ENCODE peak calls at places on chromosomes 11 and 22, in five cellular contexts. T, Z, K, H and G are unnamed samples.

GRCh38 chr11:70546179-70546940 is 148.0 kb downstream of the CTTN start:
- DNase-seq in T (no peak), Z (no peak), K (no peak), H (no peak), G (no peak)

GRCh38 chr22:35308480-35308945 is 8.8 kb downstream of the TOM1 start:
- DNase-seq in Z (no peak), H (no peak), T (no peak), K (no peak), G (no peak)

GRCh38 chr22:50107529-50107928 is 17.7 kb downstream of the MOV10L1 start:
- DNase-seq in H (no peak), T (no peak), K (no peak), Z (no peak), G (no peak)

GRCh38 chr11:66981976-66982578 is 7.0 kb downstream of the C11orf86 start:
- DNase-seq in H (peak; percentile 89), Z (peak; percentile 89), K (peak; percentile 73), T (peak; percentile 62), G (peak; percentile 7)

GRCh38 chr22:42983470-42983869 is 31.5 kb downstream of the PACSIN2 start:
- DNase-seq in Z (no peak), H (no peak), T (no peak), K (no peak), G (no peak)

GRCh38 chr11:113084297-113084696 is 123.1 kb downstream of the NCAM1 start:
- DNase-seq in T (no peak), K (no peak), H (no peak), Z (no peak), G (no peak)

GRCh38 chr22:31646186-31647019 is 15.6 kb downstream of the PISD start:
- DNase-seq in H (no peak), T (no peak), Z (no peak), K (no peak), G (no peak)

GRCh38 chr11:34343686-34344085 is 14.1 kb downstream of the ABTB2 start:
- DNase-seq in Z (no peak), H (no peak), T (no peak), K (no peak), G (no peak)

GRCh38 chr11:32830413-32830738 is 649 bp downstream of the PRRG4 start:
- DNase-seq in T (no peak), H (peak; percentile 71), K (peak; percentile 70), Z (no peak), G (no peak)

GRCh38 chr22:49632199-49633009 is 195.3 kb downstream of the BRD1 start:
- DNase-seq in H (peak; percentile 37), K (peak; percentile 39), T (peak; percentile 61), Z (peak; percentile 74), G (no peak)

GRCh38 chr11:65043881-65044501 is 3.0 kb downstream of the SAC3D1 start:
- DNase-seq in K (no peak), Z (no peak), H (peak; percentile 37), T (no peak), G (no peak)

GRCh38 chr11:131581006-131581405 is 210.6 kb downstream of the NTM start:
- DNase-seq in Z (peak; percentile 20), T (no peak), H (no peak), K (no peak), G (no peak)

GRCh38 chr11:12195773-12196172 is 85.4 kb downstream of the MICAL2 start:
- DNase-seq in H (no peak), Z (no peak), T (no peak), K (no peak), G (no peak)

GRCh38 chr22:46104881-46105493 is 45.3 kb upstream of the PPARA start:
- DNase-seq in Z (no peak), T (no peak), K (no peak), H (no peak), G (no peak)

GRCh38 chr11:130088909-130089668 is 19.4 kb downstream of the APLP2 start:
- DNase-seq in K (no peak), H (no peak), T (no peak), Z (no peak), G (no peak)

GRCh38 chr11:210122-210802 is 2.8 kb downstream of the RIC8A start:
- DNase-seq in Z (peak; percentile 11), H (no peak), T (peak; percentile 17), K (no peak), G (no peak)
- H3K4me3 ChIP-seq in Z (no peak overlapping the region), H (no peak overlapping the region), T (no peak overlapping the region), K (no peak overlapping the region), G (no peak overlapping the region)

GRCh38 chr11:5690216-5690615 is 626 bp downstream of the TRIM22 start:
- DNase-seq in Z (peak; percentile 25), H (no peak), K (no peak), T (no peak), G (no peak)
- TF ChIP-seq POLR2A in Z (no peak), H (no peak), K (no peak), T (no peak), G (no peak)

DNA sequence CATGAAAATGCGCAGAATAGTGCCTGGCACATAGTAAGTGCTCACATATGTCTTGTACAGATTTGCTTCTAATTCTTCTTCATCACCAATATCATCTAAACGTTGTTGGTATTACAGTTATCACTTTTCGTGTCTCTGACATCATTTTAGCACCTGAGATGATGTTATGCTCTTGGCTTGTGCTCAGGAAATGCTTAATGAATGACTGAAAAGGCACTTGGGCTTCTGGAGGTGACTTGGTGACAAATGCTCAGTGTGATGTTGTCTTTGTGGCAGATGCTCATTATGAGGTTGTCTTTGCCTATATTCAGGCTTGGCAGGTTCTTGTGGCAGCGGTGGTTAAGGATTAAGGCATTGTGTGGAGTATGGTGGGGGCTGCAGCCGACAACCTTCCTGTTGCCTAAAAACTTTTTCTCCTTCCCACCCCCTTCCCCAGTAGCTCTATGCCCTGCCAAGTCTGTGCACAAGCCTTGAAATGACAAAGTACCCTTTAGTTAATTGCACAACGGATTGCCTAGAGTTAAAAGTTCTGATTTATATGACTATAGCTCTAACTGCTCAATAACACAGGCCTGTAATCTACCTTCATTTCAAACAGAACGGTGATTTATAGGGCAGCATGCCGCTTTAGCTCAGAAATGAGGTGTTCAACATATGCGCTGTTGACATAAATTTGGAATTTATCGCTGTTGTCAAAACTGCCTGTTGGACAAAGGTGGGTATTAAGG is 82.5 kb downstream of the ZBTB16 start:
- DNase-seq in Z (no peak), K (no peak), H (no peak), T (no peak), G (no peak)
- H3K4me1 ChIP-seq in Z (peaks cover 21% of the 10 kb centered on the region), K (peaks cover 25% of the 10 kb centered on the region), H (peaks cover 49% of the 10 kb centered on the region), T (peaks cover 27% of the 10 kb centered on the region), G (peaks cover 98% of the 10 kb centered on the region)

GRCh38 chr11:46121724-46122477 is 647 bp upstream of the PHF21A start:
- DNase-seq in H (peak; percentile 85), T (peak; percentile 84), K (peak; percentile 79), Z (peak; percentile 89), G (no peak)

GRCh38 chr11:46120711-46121327 is 435 bp downstream of the PHF21A start:
- DNase-seq in H (peak; percentile 41), T (peak; percentile 65), Z (peak; percentile 61), K (no peak), G (no peak)

GRCh38 chr11:46121328-46121723 is at the start of gene PHF21A:
- DNase-seq in T (peak; percentile 91), H (peak; percentile 92), Z (peak; percentile 92), K (peak; percentile 87), G (peak; percentile 46)

GRCh38 chr11:46125284-46125683 is 4.0 kb upstream of the PHF21A start:
- DNase-seq in K (no peak), H (no peak), Z (no peak), T (no peak), G (no peak)

DNA sequence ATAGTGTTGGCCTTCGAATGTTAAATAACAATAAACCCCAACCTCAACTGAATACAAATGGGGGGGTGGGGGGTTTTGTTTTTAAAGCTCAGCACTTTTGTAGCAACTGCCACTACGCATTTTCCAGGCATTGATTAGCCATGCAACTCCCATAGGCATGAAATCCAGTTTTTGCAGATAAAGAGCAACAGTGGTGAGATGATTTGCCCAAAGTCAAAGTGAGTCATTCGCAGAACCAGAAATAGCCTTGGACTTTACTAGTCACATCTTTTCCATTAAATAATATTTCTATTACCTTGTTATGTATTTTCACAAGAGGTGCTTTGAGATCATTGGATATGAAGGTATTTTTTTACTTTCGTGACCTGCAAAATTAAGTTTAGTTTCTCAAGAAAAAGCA is 1.7 kb upstream of the PHF21A start:
- DNase-seq in K (no peak), T (no peak), Z (no peak), H (no peak), G (no peak)
- H3K4me3 ChIP-seq in K (no peak overlapping the region), T (no peak overlapping the region), Z (no peak overlapping the region), H (no peak overlapping the region), G (no peak overlapping the region)

DNA sequence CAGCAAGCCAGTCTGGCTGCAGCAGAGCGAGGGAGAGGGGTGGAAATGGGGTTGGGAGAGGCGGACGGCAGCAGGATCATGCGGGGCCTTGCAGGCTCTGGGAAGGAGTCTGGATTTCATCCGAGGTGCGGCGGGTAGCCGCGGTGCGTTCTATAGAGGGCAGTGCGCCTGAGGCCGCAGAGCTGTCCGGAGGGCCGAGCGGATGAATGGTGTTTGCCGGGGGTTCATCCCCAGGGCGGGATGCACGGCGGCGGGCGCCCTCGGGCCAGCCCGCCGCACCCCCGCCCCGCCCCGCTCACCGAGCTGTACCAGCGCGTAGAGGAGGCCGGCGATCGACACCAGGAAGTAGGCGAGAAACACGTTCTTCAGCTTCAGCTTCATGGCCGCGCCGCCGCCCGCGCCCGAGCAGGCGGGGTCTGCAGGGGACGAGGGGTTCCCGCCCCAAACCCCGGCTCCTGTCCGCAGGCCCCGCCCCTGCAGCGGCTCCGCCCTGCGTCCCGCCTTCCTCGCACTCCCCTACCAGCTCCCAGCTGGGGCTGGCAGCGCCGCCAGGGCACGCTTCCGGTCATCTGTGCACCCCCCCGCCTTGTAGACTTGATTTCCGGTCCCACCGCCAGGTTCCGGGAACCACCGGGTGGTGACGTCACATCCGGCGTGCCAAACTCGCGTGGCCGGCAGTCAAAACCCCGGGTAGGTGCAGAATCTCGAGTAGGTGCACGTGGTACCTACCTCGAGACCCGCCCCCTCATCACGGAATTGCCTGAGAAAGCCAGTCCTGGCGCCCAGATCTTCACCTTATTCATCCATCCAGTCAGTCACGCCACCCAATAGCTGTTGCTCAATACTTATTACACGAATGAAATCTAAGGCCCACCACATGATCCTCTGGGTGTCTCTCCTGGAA is at the start of gene B3GAT3:
- DNase-seq in K (peak; percentile 98), T (peak; percentile 98), H (peak; percentile 99), Z (peak; percentile 98), G (peak; percentile 86)
- TF ChIP-seq POLR2A in K (peak; percentile 93), T (peak; percentile 62), H (peak; percentile 84), Z (peak; percentile 20), G (peak; percentile 44)

DNA sequence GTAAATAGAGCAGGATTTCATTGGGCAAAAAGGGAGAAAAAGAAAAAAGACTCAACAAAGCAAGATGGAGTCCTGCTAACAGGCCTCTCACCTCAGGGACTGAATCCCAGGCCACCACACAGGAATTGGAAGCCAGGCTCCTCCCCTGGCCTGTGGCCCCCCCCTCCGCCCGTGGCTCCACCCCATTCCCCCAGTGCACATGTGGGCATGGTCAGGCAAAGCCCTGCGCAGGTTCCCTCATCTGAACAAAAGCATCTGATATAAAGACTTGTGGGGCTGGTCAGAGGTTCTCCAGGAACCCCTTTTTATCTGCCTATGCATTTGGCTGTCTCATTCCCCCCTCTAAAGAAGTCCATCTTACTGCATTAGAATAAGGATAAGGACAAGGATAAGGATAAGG is 46.0 kb upstream of the PAK1 start:
- DNase-seq in K (no peak), H (no peak), Z (no peak), T (no peak), G (no peak)
- H3K4me1 ChIP-seq in K (no peaks in the 10 kb centered on the region), H (no peaks in the 10 kb centered on the region), Z (no peaks in the 10 kb centered on the region), T (no peaks in the 10 kb centered on the region), G (no peaks in the 10 kb centered on the region)

GRCh38 chr22:36368359-36368983 is 19.3 kb downstream of the MYH9 start:
- DNase-seq in Z (no peak), T (no peak), K (no peak), H (no peak), G (no peak)
- H3K4me3 ChIP-seq in Z (no peak overlapping the region), T (peak overlapping the region; percentile 2), K (no peak overlapping the region), H (no peak overlapping the region), G (peak overlapping the region; percentile 27)